ENCODE peak calls at places on chromosome 6, in seven cellular contexts. P is AG04449; E is A549; M is psoas muscle; O is CD8-positive, alpha-beta T cell; J is cardiac fibroblast; U is GM12865. G is an unnamed sample.

GRCh38 chr6:7513534-7513933 is 27.9 kb upstream of the DSP start:
- DNase-seq in J (no peak), U (no peak), P (no peak), O (no peak), E (no peak), M (no peak), G (no peak)

GRCh38 chr6:108739496-108740330 is 108.5 kb upstream of the ARMC2 start:
- DNase-seq in U (no peak), O (no peak), M (no peak), P (no peak), J (peak; percentile 68), E (no peak), G (no peak)

GRCh38 chr6:95352064-95352463 is 225.3 kb upstream of the MANEA start:
- DNase-seq in U (no peak), P (no peak), J (no peak), M (no peak), O (no peak), E (no peak), G (no peak)

GRCh38 chr6:5996701-5997419 is 9.9 kb downstream of the NRN1 start:
- DNase-seq in M (no peak), J (peak; percentile 24), P (no peak), U (no peak), E (no peak), O (no peak), G (peak; percentile 52)

GRCh38 chr6:77457720-77458349 is 5.5 kb downstream of the HTR1B start:
- DNase-seq in E (peak; percentile 31), P (peak; percentile 80), O (peak; percentile 15), U (peak; percentile 61), M (peak; percentile 44), J (peak; percentile 96), G (peak; percentile 52)

GRCh38 chr6:159979136-159979874 is 10.4 kb downstream of the IGF2R start:
- DNase-seq in J (peak; percentile 28), M (peak; percentile 70), O (peak; percentile 62), E (no peak), U (peak; percentile 86), P (no peak), G (peak; percentile 74)

GRCh38 chr6:73340048-73340447 is 14.0 kb downstream of the DPPA5 start:
- DNase-seq in O (no peak), M (no peak), P (no peak), E (no peak), U (no peak), J (no peak), G (no peak)

GRCh38 chr6:53111865-53112264 is 36.8 kb downstream of the GCM1 start:
- DNase-seq in U (no peak), P (no peak), J (no peak), M (no peak), O (no peak), E (no peak), G (no peak)

GRCh38 chr6:139850512-139850911 is 476.1 kb upstream of the CITED2 start:
- DNase-seq in U (no peak), E (no peak), M (no peak), O (no peak), J (no peak), P (no peak), G (no peak)

GRCh38 chr6:101847690-101848089 is 454.2 kb downstream of the GRIK2 start:
- DNase-seq in M (no peak), P (no peak), J (no peak), E (no peak), O (no peak), U (no peak), G (no peak)

GRCh38 chr6:127342946-127343752 is at the start of gene ECHDC1:
- DNase-seq in M (peak; percentile 62), U (peak; percentile 87), E (peak; percentile 64), O (peak; percentile 70), J (peak; percentile 79), P (no peak), G (peak; percentile 82)

GRCh38 chr6:131053546-131054240 is 9.4 kb downstream of the EPB41L2 start:
- DNase-seq in M (no peak), P (no peak), J (no peak), O (no peak), U (no peak), E (no peak), G (no peak)

GRCh38 chr6:111462770-111463391 is 20.1 kb downstream of the REV3L start:
- DNase-seq in P (no peak), M (no peak), U (no peak), O (no peak), J (peak; percentile 75), E (no peak), G (no peak)

GRCh38 chr6:38307730-38308129 is 332.0 kb downstream of the BTBD9 start:
- DNase-seq in P (no peak), E (no peak), O (no peak), M (no peak), J (no peak), U (peak; percentile 84), G (peak; percentile 33)

GRCh38 chr6:126657556-126658129 is 317.7 kb downstream of the CENPW start:
- DNase-seq in U (peak; percentile 33), P (no peak), O (no peak), E (peak; percentile 4), J (peak; percentile 61), M (no peak), G (no peak)

GRCh38 chr6:92274588-92274987 is 1144.8 kb downstream of the EPHA7 start:
- DNase-seq in U (no peak), M (no peak), O (no peak), J (no peak), P (no peak), E (no peak), G (no peak)
- TF ChIP-seq CTCF in U (no peak), M (no peak), O (no peak), J (no peak), P (no peak), E (no peak), G (no peak)

GRCh38 chr6:20233007-20233730 is 20.9 kb upstream of the MBOAT1 start:
- DNase-seq in U (no peak), M (no peak), O (no peak), E (no peak), P (no peak), J (no peak), G (no peak)

GRCh38 chr6:20236344-20236743 is 24.1 kb upstream of the MBOAT1 start:
- DNase-seq in U (peak; percentile 6), M (no peak), O (no peak), P (no peak), J (no peak), E (no peak), G (no peak)

GRCh38 chr6:20235041-20235440 is 22.8 kb upstream of the MBOAT1 start:
- DNase-seq in P (no peak), M (no peak), E (no peak), O (no peak), U (no peak), J (no peak), G (no peak)

GRCh38 chr6:20232188-20232587 is 19.9 kb upstream of the MBOAT1 start:
- DNase-seq in J (no peak), P (no peak), E (no peak), O (no peak), U (no peak), M (no peak), G (no peak)

DNA sequence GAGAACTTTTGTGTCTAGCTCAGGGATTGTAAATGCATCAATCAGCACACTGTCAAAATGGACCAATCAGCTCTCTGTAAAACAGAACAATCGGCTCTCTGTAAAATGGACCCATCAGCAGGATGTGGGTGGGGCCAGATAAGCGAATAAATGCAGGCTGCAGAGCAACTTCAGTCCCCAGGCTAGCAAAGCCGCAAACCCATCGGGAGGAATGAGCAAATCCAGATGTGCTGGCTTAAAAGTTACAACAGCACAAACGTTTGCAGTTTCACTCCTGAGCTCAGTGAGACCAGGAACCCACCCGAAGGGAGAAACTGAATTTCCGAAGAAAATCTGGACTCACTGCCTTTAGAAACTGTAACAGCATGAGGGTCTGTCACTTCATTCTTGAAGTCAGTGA is 21.9 kb upstream of the MBOAT1 start:
- DNase-seq in U (no peak), O (no peak), E (no peak), P (no peak), J (no peak), M (no peak), G (no peak)
- TF ChIP-seq CTCF in U (no peak), O (no peak), E (no peak), P (no peak), J (no peak), M (no peak), G (no peak)

DNA sequence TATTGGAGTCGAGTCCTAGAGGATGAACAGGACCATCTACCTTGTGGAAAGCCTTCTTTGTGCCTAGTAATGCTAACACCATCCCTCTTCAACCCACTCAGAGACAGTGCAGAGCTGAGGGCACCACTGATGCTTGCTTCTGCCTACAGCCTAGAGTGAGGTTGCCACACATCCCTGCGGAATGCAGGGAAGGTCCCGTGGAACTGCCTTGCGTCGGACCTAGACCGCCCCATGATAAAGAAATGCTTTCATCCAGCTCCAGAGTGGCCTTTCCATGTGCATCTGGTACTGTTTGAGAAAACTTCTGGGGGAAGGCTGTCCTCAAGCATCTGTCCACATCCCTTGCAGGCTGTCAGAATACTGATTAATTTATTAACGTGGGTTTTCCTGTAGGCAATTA is 168.4 kb downstream of the PHACTR1 start:
- DNase-seq in M (no peak), U (no peak), P (no peak), E (no peak), O (no peak), J (no peak), G (no peak)
- TF ChIP-seq CTCF in M (no peak), U (no peak), P (no peak), E (no peak), O (no peak), J (no peak), G (no peak)

GRCh38 chr6:583116-583515 is 73.8 kb downstream of the HUS1B start:
- DNase-seq in O (no peak), M (no peak), E (no peak), J (no peak), P (no peak), U (peak; percentile 15), G (no peak)

GRCh38 chr6:582370-582769 is 74.5 kb downstream of the HUS1B start:
- DNase-seq in E (no peak), O (no peak), M (no peak), P (no peak), U (no peak), J (no peak), G (no peak)

GRCh38 chr6:583639-584038 is 73.3 kb downstream of the HUS1B start:
- DNase-seq in P (no peak), O (no peak), M (no peak), E (no peak), J (no peak), U (no peak), G (no peak)

DNA sequence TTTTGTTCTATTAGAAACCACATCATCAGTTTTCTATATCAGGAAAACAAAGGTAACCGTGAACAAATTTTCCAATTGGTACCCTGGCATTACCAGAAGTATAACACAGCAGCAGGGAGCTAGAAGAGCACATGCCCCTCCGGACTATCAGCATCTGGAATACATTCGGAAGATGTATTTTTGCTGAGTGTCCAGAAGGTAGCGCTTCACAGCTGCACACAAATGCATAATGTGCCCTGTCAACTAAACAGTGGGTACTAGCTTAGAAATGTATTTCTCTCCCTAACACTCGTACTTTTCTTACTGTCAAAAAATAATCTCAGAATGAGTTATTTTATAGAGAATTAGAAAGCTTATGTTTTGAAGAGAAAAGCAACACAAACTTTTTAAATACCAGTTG is 77.6 kb downstream of the HUS1B start:
- DNase-seq in J (peak; percentile 28), M (no peak), E (peak; percentile 10), O (no peak), P (no peak), U (no peak), G (no peak)
- TF ChIP-seq CTCF in J (peak; percentile 24), M (no peak), E (peak; percentile 37), O (no peak), P (peak; percentile 46), U (no peak), G (no peak)

GRCh38 chr6:169701953-169702639 is at the start of the genes C6orf120 and WDR27:
- DNase-seq in M (peak; percentile 98), O (peak; percentile 98), U (peak; percentile 97), J (peak; percentile 97), E (peak; percentile 90), P (peak; percentile 54), G (peak; percentile 97)
- TF ChIP-seq CTCF in M (no peak), O (no peak), U (no peak), J (no peak), E (no peak), P (no peak), G (no peak)